ENCODE peak calls at places on chromosomes 12 and 14, in ten cellular contexts. Q, R, Y, E, N, C, Z, A, X and H are unnamed samples.

GRCh38 chr14:92494512-92494911 is 19.1 kb upstream of the RIN3 start:
- DNase-seq in A (no peak), E (no peak), Y (no peak), N (no peak), Q (no peak), C (no peak), R (no peak), Z (no peak), X (no peak), H (no peak)

GRCh38 chr12:108295631-108296030 is 43.5 kb downstream of the CMKLR1 start:
- DNase-seq in C (no peak), Q (no peak), Y (no peak), E (no peak), Z (no peak), X (no peak), A (no peak), R (peak), N (no peak), H (no peak)

GRCh38 chr14:20668969-20669368 is 15.4 kb upstream of the RNASE4 start:
- DNase-seq in Z (no peak), Y (no peak), A (no peak), C (no peak), Q (no peak), E (no peak), N (no peak), R (no peak), X (no peak), H (no peak)

GRCh38 chr14:34081576-34082136 is 130.8 kb upstream of the EGLN3 start:
- DNase-seq in Q (peak), R (no peak), A (no peak), Z (no peak), E (no peak), X (no peak), N (no peak), C (no peak), Y (peak), H (no peak)

GRCh38 chr12:71415336-71416231 is 24.0 kb upstream of the LGR5 start:
- DNase-seq in X (no peak), A (no peak), E (peak), Y (peak), Z (no peak), C (no peak), Q (peak), N (peak), R (no peak), H (no peak)

GRCh38 chr12:28882444-28882843 is 266.6 kb upstream of the FAR2 start:
- DNase-seq in X (no peak), R (no peak), Q (no peak), E (no peak), N (no peak), Y (no peak), Z (no peak), A (no peak), C (no peak), H (no peak)

GRCh38 chr14:31357279-31357678 is 63.1 kb downstream of the HEATR5A start:
- DNase-seq in A (no peak), E (no peak), Y (no peak), R (no peak), C (no peak), X (no peak), Z (no peak), N (no peak), Q (no peak), H (no peak)

GRCh38 chr12:89571481-89572190 is 45.8 kb upstream of the POC1B start:
- DNase-seq in E (no peak), Z (no peak), X (peak), N (no peak), C (no peak), A (no peak), Y (no peak), Q (no peak), R (no peak), H (no peak)

GRCh38 chr14:34782031-34782430 is 67.6 kb upstream of the CFL2 start:
- DNase-seq in Q (no peak), X (no peak), N (no peak), R (no peak), A (no peak), E (no peak), Y (no peak), Z (no peak), C (no peak), H (no peak)

GRCh38 chr14:69625299-69626131 is 14.1 kb downstream of the SUSD6 start:
- DNase-seq in C (peak), Z (no peak), Q (no peak), X (no peak), E (peak), R (peak), Y (peak), A (peak), N (no peak), H (peak)

GRCh38 chr14:80323266-80323665 is 112.0 kb upstream of the DIO2 start:
- DNase-seq in Q (no peak), A (no peak), X (no peak), C (no peak), Y (no peak), E (no peak), N (no peak), Z (no peak), R (no peak), H (no peak)

GRCh38 chr12:109053382-109054123 is 1.2 kb downstream of the USP30 start:
- DNase-seq in Y (no peak), E (peak), N (no peak), C (no peak), R (no peak), A (no peak), Q (no peak), Z (no peak), X (no peak), H (no peak)

GRCh38 chr12:124302807-124303578 is 8.1 kb downstream of the RFLNA start:
- DNase-seq in Z (no peak), Q (no peak), C (peak), A (no peak), R (no peak), Y (no peak), E (no peak), X (no peak), N (no peak), H (no peak)

GRCh38 chr12:106096376-106096775 is 42.4 kb downstream of the NUAK1 start:
- DNase-seq in Q (no peak), Y (no peak), N (no peak), R (no peak), Z (peak), C (no peak), E (no peak), X (no peak), A (peak), H (no peak)

GRCh38 chr14:73995977-73996378 is 23.1 kb downstream of the ENTPD5 start:
- DNase-seq in Q (no peak), R (no peak), E (no peak), C (no peak), N (no peak), Y (no peak), X (no peak), A (no peak), Z (no peak), H (no peak)

GRCh38 chr12:112252184-112252583 is 126.8 kb downstream of the TRAFD1 start:
- DNase-seq in A (no peak), Z (no peak), C (peak), R (no peak), X (no peak), N (no peak), Y (peak), E (no peak), Q (no peak), H (peak)

GRCh38 chr12:55624056-55624455 is 12.6 kb upstream of the OR10P1 start:
- DNase-seq in X (no peak), N (no peak), E (no peak), C (no peak), A (no peak), Q (no peak), Y (no peak), Z (no peak), R (no peak), H (no peak)

GRCh38 chr12:23949212-23950010 is at the start of gene SOX5:
- DNase-seq in E (no peak), A (peak), R (no peak), Q (no peak), N (peak), Z (peak), X (no peak), C (peak), Y (peak), H (peak)

GRCh38 chr14:90301580-90302181 is 30.1 kb downstream of the NRDE2 start:
- DNase-seq in C (no peak), E (peak), X (peak), A (no peak), Q (peak), Z (no peak), R (no peak), Y (no peak), N (peak), H (no peak)

GRCh38 chr12:29552324-29552927 is 54.9 kb upstream of the OVCH1 start:
- DNase-seq in E (peak), R (peak), Y (peak), N (peak), A (peak), X (no peak), Q (peak), Z (peak), C (peak), H (peak)

GRCh38 chr12:16766736-16767135 is 160.8 kb upstream of the LMO3 start:
- DNase-seq in A (no peak), Q (no peak), N (no peak), Y (no peak), C (no peak), E (no peak), R (no peak), X (no peak), Z (no peak), H (no peak)

GRCh38 chr12:64175254-64175945 is 46.7 kb downstream of the KICS2 start:
- DNase-seq in E (no peak), Q (no peak), Z (no peak), C (no peak), R (no peak), A (no peak), N (no peak), X (no peak), Y (no peak), H (no peak)

GRCh38 chr12:18967814-18968213 is 161.7 kb upstream of the PLEKHA5 start:
- DNase-seq in X (no peak), A (no peak), Y (no peak), N (no peak), C (no peak), Q (no peak), R (no peak), E (no peak), Z (no peak), H (no peak)

GRCh38 chr12:93803408-93803807 is 126.2 kb downstream of the CRADD start:
- DNase-seq in Z (no peak), Q (no peak), N (no peak), X (no peak), R (no peak), Y (no peak), E (no peak), A (no peak), C (no peak), H (no peak)

GRCh38 chr14:89219056-89219455 is 198.0 kb downstream of the FOXN3 start:
- DNase-seq in Z (no peak), Q (no peak), N (no peak), R (no peak), Y (no peak), X (no peak), E (no peak), C (no peak), A (no peak), H (no peak)

GRCh38 chr12:9727813-9728212 is 5.1 kb downstream of the CLECL1 start:
- DNase-seq in A (no peak), C (no peak), Y (no peak), E (no peak), Z (no peak), X (no peak), Q (no peak), R (no peak), N (no peak), H (no peak)
- H3K4me3 ChIP-seq in A (no peak), C (no peak), Y (no peak), E (no peak), Z (no peak), X (no peak), Q (no peak), R (no peak), N (no peak), H (no peak)

DNA sequence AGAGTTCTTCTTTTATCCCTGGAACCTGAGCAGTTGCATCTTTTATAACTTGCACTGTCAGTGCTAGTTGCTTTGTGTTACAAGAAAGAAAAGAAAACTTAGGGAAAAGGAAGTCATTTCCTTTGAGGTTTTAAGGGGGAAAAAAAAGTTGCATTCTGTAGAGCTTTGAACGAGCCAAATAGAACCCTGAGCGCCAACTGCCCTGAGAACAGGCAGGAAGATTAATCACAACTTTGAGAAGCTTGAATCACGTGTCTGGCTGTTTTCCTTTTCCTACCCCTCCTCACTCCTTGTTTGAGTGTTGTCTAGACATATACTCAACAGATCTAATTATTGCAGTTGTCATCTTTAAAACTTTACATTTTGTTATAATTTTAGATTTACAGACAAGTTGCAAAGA is 12.5 kb downstream of the PCNX1 start:
- DNase-seq in E (no peak), R (no peak), Y (no peak), X (no peak), C (no peak), N (no peak), Q (no peak), Z (no peak), A (peak), H (no peak)
- H3K4me3 ChIP-seq in E (peak), R (no peak), Y (no peak), X (no peak), C (no peak), N (no peak), Q (no peak), Z (no peak), A (no peak), H (no peak)

DNA sequence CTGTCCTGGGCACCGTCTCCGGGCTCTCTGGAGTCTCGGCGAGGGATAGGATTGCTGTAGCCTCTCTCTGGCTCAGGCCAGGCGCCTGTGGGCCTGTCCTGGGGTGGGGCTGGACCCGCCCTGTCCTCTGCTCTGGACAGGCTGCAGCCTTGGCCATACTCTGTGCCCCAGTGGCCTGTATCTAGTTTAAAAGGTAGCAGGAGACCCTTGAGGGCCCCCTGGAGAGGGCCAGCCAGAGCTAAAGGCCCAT is 1.8 kb downstream of the KIF26A start:
- DNase-seq in C (no peak), Y (no peak), X (no peak), Z (no peak), N (no peak), R (peak), E (no peak), Q (no peak), A (no peak), H (peak)
- H3K4me3 ChIP-seq in C (peak), Y (no peak), X (no peak), Z (no peak), N (no peak), R (no peak), E (no peak), Q (no peak), A (peak), H (peak)

DNA sequence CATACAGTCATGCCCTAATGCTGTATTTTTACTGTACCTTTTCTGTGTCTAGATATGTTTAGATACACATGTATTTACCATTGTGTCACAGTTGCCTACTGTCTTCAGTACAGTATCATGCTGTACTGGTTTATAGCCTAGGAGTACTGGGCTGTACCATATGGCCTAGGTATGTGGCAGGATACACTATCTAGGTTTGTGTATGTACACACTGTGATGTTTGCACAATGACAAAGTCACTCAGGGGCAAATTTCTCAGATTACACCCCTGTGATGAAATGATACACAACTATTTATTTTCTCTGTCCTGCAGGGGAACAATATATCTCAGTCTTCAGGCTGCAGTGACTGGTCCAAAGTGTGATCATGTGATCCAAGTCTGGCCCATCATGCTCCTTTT is 1076.1 kb downstream of the VRK1 start:
- DNase-seq in X (no peak), Y (no peak), N (no peak), C (no peak), Q (no peak), A (no peak), E (no peak), R (no peak), Z (no peak), H (no peak)
- H3K4me3 ChIP-seq in X (no peak), Y (no peak), N (no peak), C (no peak), Q (no peak), A (no peak), E (no peak), R (no peak), Z (no peak), H (no peak)

GRCh38 chr12:30794591-30795409 is 40.0 kb upstream of the CAPRIN2 start:
- DNase-seq in E (no peak), C (no peak), Z (no peak), N (no peak), R (no peak), Y (peak), Q (peak), A (no peak), X (peak), H (no peak)
- H3K4me3 ChIP-seq in E (no peak), C (peak), Z (peak), N (peak), R (no peak), Y (no peak), Q (peak), A (peak), X (peak), H (peak)

DNA sequence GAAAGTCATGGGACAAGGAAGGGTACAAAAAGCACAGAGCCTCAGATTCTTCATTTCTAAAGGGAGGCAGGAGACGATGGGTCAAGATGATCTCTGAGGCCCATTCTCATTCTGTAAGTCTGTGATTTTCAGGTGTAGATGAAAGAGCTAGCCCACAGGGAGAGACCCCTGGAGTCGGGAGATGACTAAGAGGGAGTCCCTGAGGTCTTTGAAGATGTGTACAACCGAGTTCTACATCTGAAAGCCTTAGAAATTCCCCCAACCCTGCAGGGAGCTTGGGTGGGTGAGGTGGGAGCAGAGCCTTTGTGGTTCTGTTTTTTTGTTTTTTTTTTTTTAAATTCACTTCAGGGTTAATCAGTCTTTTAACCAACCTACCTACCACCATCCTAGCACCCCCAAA is 3.1 kb downstream of the WNT10B start:
- DNase-seq in N (no peak), Q (no peak), C (no peak), E (no peak), R (no peak), Z (no peak), X (no peak), Y (no peak), A (no peak), H (no peak)
- H3K4me3 ChIP-seq in N (no peak), Q (no peak), C (no peak), E (no peak), R (no peak), Z (no peak), X (no peak), Y (no peak), A (no peak), H (no peak)

DNA sequence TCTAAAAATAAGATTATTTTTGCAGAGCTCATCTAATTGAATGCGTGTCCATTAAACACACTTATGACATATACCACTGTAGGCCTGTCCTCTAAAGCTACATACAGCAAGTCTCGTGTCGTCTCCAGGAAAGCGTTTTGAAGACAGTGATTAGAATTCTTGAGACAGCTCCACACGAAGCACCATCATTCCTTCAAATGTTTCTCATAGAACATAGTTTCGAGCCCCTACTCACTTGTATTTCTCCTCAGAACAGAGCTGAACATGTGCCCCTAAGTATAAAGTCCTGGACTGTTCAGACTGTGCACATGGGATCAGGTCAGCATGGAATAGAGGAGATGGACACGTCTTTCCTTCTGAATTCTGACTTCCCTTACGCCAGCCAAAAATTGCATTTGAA is 64.5 kb upstream of the HMGA2 start:
- DNase-seq in A (no peak), Y (no peak), N (no peak), E (no peak), R (no peak), C (no peak), X (no peak), Z (no peak), Q (no peak), H (no peak)
- H3K4me3 ChIP-seq in A (no peak), Y (no peak), N (no peak), E (no peak), R (no peak), C (no peak), X (no peak), Z (no peak), Q (no peak), H (no peak)